ENCODE peak calls at places on chromosomes 3 and 15, in five cellular contexts. One of them, this sample, is unnamed.

GRCh38 chr3:197257711-197258110 is 40.7 kb downstream of the DLG1 start:
- DNase-seq in amygdala: no peak
- DNase-seq in PC-3: no peak
- DNase-seq in M059J: no peak
- DNase-seq in glomerular endothelial cell: no peak
- DNase-seq in this sample: no peak

GRCh38 chr15:65184305-65184943 is 718 bp downstream of the CLPX start:
- DNase-seq in amygdala: peak
- DNase-seq in PC-3: peak
- DNase-seq in M059J: peak
- DNase-seq in glomerular endothelial cell: no peak
- DNase-seq in this sample: peak

GRCh38 chr3:58063022-58063421 is 54.8 kb downstream of the FLNB start:
- DNase-seq in amygdala: no peak
- DNase-seq in PC-3: no peak
- DNase-seq in M059J: no peak
- DNase-seq in glomerular endothelial cell: no peak
- DNase-seq in this sample: no peak

GRCh38 chr3:149958171-149958796 is 12.4 kb downstream of the PFN2 start:
- DNase-seq in amygdala: no peak
- DNase-seq in PC-3: peak
- DNase-seq in M059J: no peak
- DNase-seq in glomerular endothelial cell: no peak
- DNase-seq in this sample: no peak

GRCh38 chr3:78268716-78269668 is 1229.1 kb downstream of the ROBO2 start:
- DNase-seq in amygdala: no peak
- DNase-seq in PC-3: no peak
- DNase-seq in M059J: no peak
- DNase-seq in glomerular endothelial cell: no peak
- DNase-seq in this sample: no peak

GRCh38 chr3:18366258-18366657 is 58.9 kb downstream of the SATB1 start:
- DNase-seq in amygdala: no peak
- DNase-seq in PC-3: no peak
- DNase-seq in M059J: no peak
- DNase-seq in glomerular endothelial cell: no peak
- DNase-seq in this sample: no peak

GRCh38 chr3:193997228-193998192 is 138.4 kb upstream of the HES1 start:
- DNase-seq in amygdala: no peak
- DNase-seq in PC-3: no peak
- DNase-seq in M059J: no peak
- DNase-seq in glomerular endothelial cell: no peak
- DNase-seq in this sample: peak

GRCh38 chr3:148101061-148101460 is 596.6 kb upstream of the AGTR1 start:
- DNase-seq in amygdala: no peak
- DNase-seq in PC-3: no peak
- DNase-seq in M059J: peak
- DNase-seq in glomerular endothelial cell: no peak
- DNase-seq in this sample: no peak

GRCh38 chr3:15649831-15650230 is 48.3 kb downstream of the BTD start:
- DNase-seq in amygdala: no peak
- DNase-seq in PC-3: no peak
- DNase-seq in M059J: no peak
- DNase-seq in glomerular endothelial cell: no peak
- DNase-seq in this sample: no peak

GRCh38 chr3:9074079-9074478 is 110.8 kb upstream of the RAD18 start:
- DNase-seq in amygdala: no peak
- DNase-seq in PC-3: no peak
- DNase-seq in M059J: peak
- DNase-seq in glomerular endothelial cell: no peak
- DNase-seq in this sample: no peak

GRCh38 chr3:163033652-163034051 is 1537.0 kb downstream of the OTOL1 start:
- DNase-seq in amygdala: no peak
- DNase-seq in PC-3: no peak
- DNase-seq in M059J: peak
- DNase-seq in glomerular endothelial cell: no peak
- DNase-seq in this sample: no peak

GRCh38 chr3:29144807-29145206 is 136.1 kb upstream of the RBMS3 start:
- DNase-seq in amygdala: no peak
- DNase-seq in PC-3: peak
- DNase-seq in M059J: peak
- DNase-seq in glomerular endothelial cell: no peak
- DNase-seq in this sample: peak

GRCh38 chr3:193451881-193452280 is 73.3 kb upstream of the ATP13A5 start:
- DNase-seq in amygdala: no peak
- DNase-seq in PC-3: no peak
- DNase-seq in M059J: no peak
- DNase-seq in glomerular endothelial cell: no peak
- DNase-seq in this sample: no peak

GRCh38 chr15:55782901-55783300 is 39.9 kb upstream of the PRTG start:
- DNase-seq in amygdala: no peak
- DNase-seq in PC-3: no peak
- DNase-seq in M059J: no peak
- DNase-seq in glomerular endothelial cell: no peak
- DNase-seq in this sample: no peak

GRCh38 chr3:135539351-135539750 is 426.2 kb upstream of the PPP2R3A start:
- DNase-seq in amygdala: no peak
- DNase-seq in PC-3: no peak
- DNase-seq in M059J: no peak
- DNase-seq in glomerular endothelial cell: no peak
- DNase-seq in this sample: no peak

GRCh38 chr3:39327746-39328349 is 1.7 kb upstream of the CCR8 start:
- DNase-seq in amygdala: no peak
- DNase-seq in PC-3: no peak
- DNase-seq in M059J: no peak
- DNase-seq in glomerular endothelial cell: no peak
- DNase-seq in this sample: no peak

GRCh38 chr3:136612512-136612911 is 139.7 kb downstream of the STAG1 start:
- DNase-seq in amygdala: no peak
- DNase-seq in PC-3: no peak
- DNase-seq in M059J: no peak
- DNase-seq in glomerular endothelial cell: no peak
- DNase-seq in this sample: no peak

GRCh38 chr3:165389653-165390052 is 193.5 kb upstream of the SLITRK3 start:
- DNase-seq in amygdala: no peak
- DNase-seq in PC-3: no peak
- DNase-seq in M059J: no peak
- DNase-seq in glomerular endothelial cell: no peak
- DNase-seq in this sample: no peak

GRCh38 chr3:58425782-58426181 is 7.8 kb downstream of the PDHB start:
- DNase-seq in amygdala: no peak
- DNase-seq in PC-3: no peak
- DNase-seq in M059J: no peak
- DNase-seq in glomerular endothelial cell: no peak
- DNase-seq in this sample: no peak